ENCODE peak calls at places on chromosomes 2 and 18, in ten cellular contexts. One of them, this sample, is unnamed.

GRCh38 chr2:9336209-9336533 is 87.2 kb downstream of the ITGB1BP1 start:
- DNase-seq in cardiac fibroblast: peak; percentile 40
- DNase-seq in pancreas: no peak
- DNase-seq in activated T-cell treated with anti-CD3 and anti-CD28 coated beads, Interleukin-2, amount 50 U/mL, for 24 hours: no peak
- DNase-seq in GDM1: no peak
- DNase-seq in naive thymus-derived CD8-positive, alpha-beta T cell: no peak
- DNase-seq in prostate gland: no peak
- DNase-seq in stimulated activated CD8-positive, alpha-beta memory T cell treated with anti-CD3 and anti-CD28 coated beads, Interleukin-2, amount 100 ng/mL, for 1 hour: no peak
- DNase-seq in cortex of kidney: no peak
- DNase-seq in WTC11: no peak
- DNase-seq in this sample: peak; percentile 36

GRCh38 chr2:22355816-22356433 is 1029.1 kb upstream of the KLHL29 start:
- DNase-seq in cortex of kidney: no peak
- DNase-seq in naive thymus-derived CD8-positive, alpha-beta T cell: peak; percentile 18
- DNase-seq in stimulated activated CD8-positive, alpha-beta memory T cell treated with anti-CD3 and anti-CD28 coated beads, Interleukin-2, amount 100 ng/mL, for 1 hour: peak; percentile 9
- DNase-seq in WTC11: peak; percentile 86
- DNase-seq in pancreas: peak; percentile 63
- DNase-seq in cardiac fibroblast: peak; percentile 25
- DNase-seq in activated T-cell treated with anti-CD3 and anti-CD28 coated beads, Interleukin-2, amount 50 U/mL, for 24 hours: peak; percentile 41
- DNase-seq in GDM1: no peak
- DNase-seq in prostate gland: peak; percentile 55
- DNase-seq in this sample: peak; percentile 74

GRCh38 chr2:61220768-61221167 is 58.8 kb downstream of the C2orf74 start:
- DNase-seq in activated T-cell treated with anti-CD3 and anti-CD28 coated beads, Interleukin-2, amount 50 U/mL, for 24 hours: no peak
- DNase-seq in WTC11: no peak
- DNase-seq in pancreas: no peak
- DNase-seq in prostate gland: no peak
- DNase-seq in naive thymus-derived CD8-positive, alpha-beta T cell: no peak
- DNase-seq in cortex of kidney: no peak
- DNase-seq in cardiac fibroblast: peak; percentile 80
- DNase-seq in stimulated activated CD8-positive, alpha-beta memory T cell treated with anti-CD3 and anti-CD28 coated beads, Interleukin-2, amount 100 ng/mL, for 1 hour: no peak
- DNase-seq in GDM1: no peak
- DNase-seq in this sample: no peak

GRCh38 chr2:69113627-69114026 is 100.6 kb downstream of the ANTXR1 start:
- DNase-seq in naive thymus-derived CD8-positive, alpha-beta T cell: no peak
- DNase-seq in cardiac fibroblast: peak; percentile 36
- DNase-seq in prostate gland: no peak
- DNase-seq in stimulated activated CD8-positive, alpha-beta memory T cell treated with anti-CD3 and anti-CD28 coated beads, Interleukin-2, amount 100 ng/mL, for 1 hour: no peak
- DNase-seq in pancreas: no peak
- DNase-seq in activated T-cell treated with anti-CD3 and anti-CD28 coated beads, Interleukin-2, amount 50 U/mL, for 24 hours: no peak
- DNase-seq in cortex of kidney: no peak
- DNase-seq in GDM1: no peak
- DNase-seq in WTC11: no peak
- DNase-seq in this sample: no peak

GRCh38 chr2:3222636-3223035 is 155.0 kb downstream of the EIPR1 start:
- DNase-seq in cortex of kidney: no peak
- DNase-seq in stimulated activated CD8-positive, alpha-beta memory T cell treated with anti-CD3 and anti-CD28 coated beads, Interleukin-2, amount 100 ng/mL, for 1 hour: no peak
- DNase-seq in activated T-cell treated with anti-CD3 and anti-CD28 coated beads, Interleukin-2, amount 50 U/mL, for 24 hours: peak; percentile 69
- DNase-seq in naive thymus-derived CD8-positive, alpha-beta T cell: no peak
- DNase-seq in pancreas: no peak
- DNase-seq in prostate gland: no peak
- DNase-seq in cardiac fibroblast: no peak
- DNase-seq in WTC11: no peak
- DNase-seq in GDM1: no peak
- DNase-seq in this sample: no peak

GRCh38 chr2:234444888-234445287 is 52.0 kb downstream of the ARL4C start:
- DNase-seq in cortex of kidney: no peak
- DNase-seq in naive thymus-derived CD8-positive, alpha-beta T cell: no peak
- DNase-seq in pancreas: no peak
- DNase-seq in stimulated activated CD8-positive, alpha-beta memory T cell treated with anti-CD3 and anti-CD28 coated beads, Interleukin-2, amount 100 ng/mL, for 1 hour: no peak
- DNase-seq in activated T-cell treated with anti-CD3 and anti-CD28 coated beads, Interleukin-2, amount 50 U/mL, for 24 hours: peak; percentile 74
- DNase-seq in cardiac fibroblast: peak; percentile 88
- DNase-seq in GDM1: peak; percentile 50
- DNase-seq in WTC11: no peak
- DNase-seq in prostate gland: no peak
- DNase-seq in this sample: no peak

GRCh38 chr2:134369220-134369902 is 115.5 kb downstream of the MGAT5 start:
- DNase-seq in activated T-cell treated with anti-CD3 and anti-CD28 coated beads, Interleukin-2, amount 50 U/mL, for 24 hours: no peak
- DNase-seq in GDM1: no peak
- DNase-seq in naive thymus-derived CD8-positive, alpha-beta T cell: no peak
- DNase-seq in cardiac fibroblast: no peak
- DNase-seq in cortex of kidney: no peak
- DNase-seq in prostate gland: no peak
- DNase-seq in stimulated activated CD8-positive, alpha-beta memory T cell treated with anti-CD3 and anti-CD28 coated beads, Interleukin-2, amount 100 ng/mL, for 1 hour: no peak
- DNase-seq in pancreas: no peak
- DNase-seq in WTC11: no peak
- DNase-seq in this sample: no peak

GRCh38 chr2:203928849-203929248 is 7.7 kb upstream of the ICOS start:
- DNase-seq in cardiac fibroblast: peak; percentile 31
- DNase-seq in prostate gland: no peak
- DNase-seq in cortex of kidney: no peak
- DNase-seq in naive thymus-derived CD8-positive, alpha-beta T cell: no peak
- DNase-seq in WTC11: no peak
- DNase-seq in GDM1: no peak
- DNase-seq in pancreas: no peak
- DNase-seq in stimulated activated CD8-positive, alpha-beta memory T cell treated with anti-CD3 and anti-CD28 coated beads, Interleukin-2, amount 100 ng/mL, for 1 hour: no peak
- DNase-seq in activated T-cell treated with anti-CD3 and anti-CD28 coated beads, Interleukin-2, amount 50 U/mL, for 24 hours: no peak
- DNase-seq in this sample: no peak

GRCh38 chr2:43840961-43841360 is 2.2 kb downstream of the ABCG8 start:
- DNase-seq in stimulated activated CD8-positive, alpha-beta memory T cell treated with anti-CD3 and anti-CD28 coated beads, Interleukin-2, amount 100 ng/mL, for 1 hour: no peak
- DNase-seq in prostate gland: no peak
- DNase-seq in cardiac fibroblast: no peak
- DNase-seq in naive thymus-derived CD8-positive, alpha-beta T cell: no peak
- DNase-seq in pancreas: no peak
- DNase-seq in WTC11: no peak
- DNase-seq in activated T-cell treated with anti-CD3 and anti-CD28 coated beads, Interleukin-2, amount 50 U/mL, for 24 hours: no peak
- DNase-seq in GDM1: no peak
- DNase-seq in cortex of kidney: no peak
- DNase-seq in this sample: no peak

GRCh38 chr2:16207611-16208010 is 267.3 kb downstream of the MYCN start:
- DNase-seq in naive thymus-derived CD8-positive, alpha-beta T cell: no peak
- DNase-seq in cortex of kidney: no peak
- DNase-seq in pancreas: no peak
- DNase-seq in WTC11: no peak
- DNase-seq in cardiac fibroblast: no peak
- DNase-seq in stimulated activated CD8-positive, alpha-beta memory T cell treated with anti-CD3 and anti-CD28 coated beads, Interleukin-2, amount 100 ng/mL, for 1 hour: no peak
- DNase-seq in activated T-cell treated with anti-CD3 and anti-CD28 coated beads, Interleukin-2, amount 50 U/mL, for 24 hours: no peak
- DNase-seq in prostate gland: no peak
- DNase-seq in GDM1: no peak
- DNase-seq in this sample: peak; percentile 96

GRCh38 chr2:105950521-105951389 is 206.0 kb downstream of the NCK2 start:
- DNase-seq in stimulated activated CD8-positive, alpha-beta memory T cell treated with anti-CD3 and anti-CD28 coated beads, Interleukin-2, amount 100 ng/mL, for 1 hour: no peak
- DNase-seq in WTC11: peak; percentile 25
- DNase-seq in GDM1: no peak
- DNase-seq in naive thymus-derived CD8-positive, alpha-beta T cell: no peak
- DNase-seq in cardiac fibroblast: peak; percentile 9
- DNase-seq in cortex of kidney: no peak
- DNase-seq in pancreas: no peak
- DNase-seq in activated T-cell treated with anti-CD3 and anti-CD28 coated beads, Interleukin-2, amount 50 U/mL, for 24 hours: no peak
- DNase-seq in prostate gland: no peak
- DNase-seq in this sample: no peak

GRCh38 chr2:147223553-147223952 is 621.3 kb upstream of the ACVR2A start:
- DNase-seq in GDM1: no peak
- DNase-seq in cortex of kidney: no peak
- DNase-seq in naive thymus-derived CD8-positive, alpha-beta T cell: no peak
- DNase-seq in stimulated activated CD8-positive, alpha-beta memory T cell treated with anti-CD3 and anti-CD28 coated beads, Interleukin-2, amount 100 ng/mL, for 1 hour: no peak
- DNase-seq in activated T-cell treated with anti-CD3 and anti-CD28 coated beads, Interleukin-2, amount 50 U/mL, for 24 hours: no peak
- DNase-seq in prostate gland: no peak
- DNase-seq in pancreas: no peak
- DNase-seq in cardiac fibroblast: no peak
- DNase-seq in WTC11: no peak
- DNase-seq in this sample: no peak

GRCh38 chr2:70603066-70603465 is 49.4 kb upstream of the TGFA start:
- DNase-seq in naive thymus-derived CD8-positive, alpha-beta T cell: no peak
- DNase-seq in pancreas: no peak
- DNase-seq in WTC11: no peak
- DNase-seq in GDM1: no peak
- DNase-seq in cardiac fibroblast: no peak
- DNase-seq in stimulated activated CD8-positive, alpha-beta memory T cell treated with anti-CD3 and anti-CD28 coated beads, Interleukin-2, amount 100 ng/mL, for 1 hour: no peak
- DNase-seq in cortex of kidney: no peak
- DNase-seq in prostate gland: no peak
- DNase-seq in activated T-cell treated with anti-CD3 and anti-CD28 coated beads, Interleukin-2, amount 50 U/mL, for 24 hours: no peak
- DNase-seq in this sample: no peak

GRCh38 chr2:174603280-174603679 is 5.7 kb upstream of the WIPF1 start:
- DNase-seq in cardiac fibroblast: peak; percentile 82
- DNase-seq in activated T-cell treated with anti-CD3 and anti-CD28 coated beads, Interleukin-2, amount 50 U/mL, for 24 hours: no peak
- DNase-seq in WTC11: peak; percentile 28
- DNase-seq in pancreas: peak; percentile 31
- DNase-seq in stimulated activated CD8-positive, alpha-beta memory T cell treated with anti-CD3 and anti-CD28 coated beads, Interleukin-2, amount 100 ng/mL, for 1 hour: no peak
- DNase-seq in GDM1: peak; percentile 58
- DNase-seq in prostate gland: peak; percentile 55
- DNase-seq in naive thymus-derived CD8-positive, alpha-beta T cell: peak; percentile 13
- DNase-seq in cortex of kidney: no peak
- DNase-seq in this sample: peak; percentile 40

GRCh38 chr2:121532347-121532766 is 1.7 kb downstream of the RNU4ATAC start:
- DNase-seq in GDM1: no peak
- DNase-seq in cortex of kidney: no peak
- DNase-seq in WTC11: no peak
- DNase-seq in activated T-cell treated with anti-CD3 and anti-CD28 coated beads, Interleukin-2, amount 50 U/mL, for 24 hours: no peak
- DNase-seq in pancreas: no peak
- DNase-seq in naive thymus-derived CD8-positive, alpha-beta T cell: no peak
- DNase-seq in cardiac fibroblast: peak; percentile 70
- DNase-seq in prostate gland: no peak
- DNase-seq in stimulated activated CD8-positive, alpha-beta memory T cell treated with anti-CD3 and anti-CD28 coated beads, Interleukin-2, amount 100 ng/mL, for 1 hour: no peak
- DNase-seq in this sample: no peak

GRCh38 chr2:232386740-232387450 is 8.3 kb downstream of the ALPP start:
- DNase-seq in prostate gland: no peak
- DNase-seq in GDM1: no peak
- DNase-seq in stimulated activated CD8-positive, alpha-beta memory T cell treated with anti-CD3 and anti-CD28 coated beads, Interleukin-2, amount 100 ng/mL, for 1 hour: no peak
- DNase-seq in activated T-cell treated with anti-CD3 and anti-CD28 coated beads, Interleukin-2, amount 50 U/mL, for 24 hours: no peak
- DNase-seq in WTC11: peak; percentile 54
- DNase-seq in cortex of kidney: no peak
- DNase-seq in pancreas: no peak
- DNase-seq in cardiac fibroblast: peak; percentile 15
- DNase-seq in naive thymus-derived CD8-positive, alpha-beta T cell: no peak
- DNase-seq in this sample: no peak

GRCh38 chr18:74229005-74229404 is 62.8 kb downstream of the CYB5A start:
- DNase-seq in WTC11: no peak
- DNase-seq in prostate gland: no peak
- DNase-seq in cortex of kidney: no peak
- DNase-seq in cardiac fibroblast: no peak
- DNase-seq in naive thymus-derived CD8-positive, alpha-beta T cell: no peak
- DNase-seq in stimulated activated CD8-positive, alpha-beta memory T cell treated with anti-CD3 and anti-CD28 coated beads, Interleukin-2, amount 100 ng/mL, for 1 hour: no peak
- DNase-seq in GDM1: no peak
- DNase-seq in activated T-cell treated with anti-CD3 and anti-CD28 coated beads, Interleukin-2, amount 50 U/mL, for 24 hours: no peak
- DNase-seq in pancreas: no peak
- DNase-seq in this sample: no peak

GRCh38 chr2:239027431-239028252 is 179.8 kb downstream of the TWIST2 start:
- DNase-seq in pancreas: no peak
- DNase-seq in activated T-cell treated with anti-CD3 and anti-CD28 coated beads, Interleukin-2, amount 50 U/mL, for 24 hours: no peak
- DNase-seq in GDM1: no peak
- DNase-seq in naive thymus-derived CD8-positive, alpha-beta T cell: no peak
- DNase-seq in prostate gland: no peak
- DNase-seq in stimulated activated CD8-positive, alpha-beta memory T cell treated with anti-CD3 and anti-CD28 coated beads, Interleukin-2, amount 100 ng/mL, for 1 hour: no peak
- DNase-seq in cortex of kidney: no peak
- DNase-seq in cardiac fibroblast: no peak
- DNase-seq in WTC11: no peak
- DNase-seq in this sample: no peak

GRCh38 chr18:49690307-49690706 is 123.0 kb downstream of the ACAA2 start:
- DNase-seq in activated T-cell treated with anti-CD3 and anti-CD28 coated beads, Interleukin-2, amount 50 U/mL, for 24 hours: no peak
- DNase-seq in stimulated activated CD8-positive, alpha-beta memory T cell treated with anti-CD3 and anti-CD28 coated beads, Interleukin-2, amount 100 ng/mL, for 1 hour: no peak
- DNase-seq in WTC11: no peak
- DNase-seq in GDM1: no peak
- DNase-seq in pancreas: no peak
- DNase-seq in prostate gland: no peak
- DNase-seq in cortex of kidney: no peak
- DNase-seq in cardiac fibroblast: peak; percentile 98
- DNase-seq in naive thymus-derived CD8-positive, alpha-beta T cell: no peak
- DNase-seq in this sample: no peak

GRCh38 chr2:165163771-165164170 is 40.1 kb downstream of the SCN3A start:
- DNase-seq in naive thymus-derived CD8-positive, alpha-beta T cell: no peak
- DNase-seq in GDM1: no peak
- DNase-seq in prostate gland: no peak
- DNase-seq in stimulated activated CD8-positive, alpha-beta memory T cell treated with anti-CD3 and anti-CD28 coated beads, Interleukin-2, amount 100 ng/mL, for 1 hour: no peak
- DNase-seq in cortex of kidney: no peak
- DNase-seq in pancreas: no peak
- DNase-seq in cardiac fibroblast: peak; percentile 77
- DNase-seq in activated T-cell treated with anti-CD3 and anti-CD28 coated beads, Interleukin-2, amount 50 U/mL, for 24 hours: no peak
- DNase-seq in WTC11: no peak
- DNase-seq in this sample: no peak

GRCh38 chr2:43467889-43468288 is 127.9 kb downstream of the THADA start:
- DNase-seq in stimulated activated CD8-positive, alpha-beta memory T cell treated with anti-CD3 and anti-CD28 coated beads, Interleukin-2, amount 100 ng/mL, for 1 hour: no peak
- DNase-seq in WTC11: no peak
- DNase-seq in cardiac fibroblast: peak; percentile 73
- DNase-seq in cortex of kidney: no peak
- DNase-seq in pancreas: no peak
- DNase-seq in activated T-cell treated with anti-CD3 and anti-CD28 coated beads, Interleukin-2, amount 50 U/mL, for 24 hours: no peak
- DNase-seq in prostate gland: no peak
- DNase-seq in GDM1: no peak
- DNase-seq in naive thymus-derived CD8-positive, alpha-beta T cell: no peak
- DNase-seq in this sample: no peak

GRCh38 chr2:72082021-72082739 is 65.5 kb downstream of the CYP26B1 start:
- DNase-seq in naive thymus-derived CD8-positive, alpha-beta T cell: no peak
- DNase-seq in cortex of kidney: no peak
- DNase-seq in WTC11: no peak
- DNase-seq in pancreas: no peak
- DNase-seq in prostate gland: no peak
- DNase-seq in stimulated activated CD8-positive, alpha-beta memory T cell treated with anti-CD3 and anti-CD28 coated beads, Interleukin-2, amount 100 ng/mL, for 1 hour: no peak
- DNase-seq in GDM1: no peak
- DNase-seq in activated T-cell treated with anti-CD3 and anti-CD28 coated beads, Interleukin-2, amount 50 U/mL, for 24 hours: no peak
- DNase-seq in cardiac fibroblast: peak; percentile 49
- DNase-seq in this sample: no peak

GRCh38 chr2:173803344-173803893 is 161.8 kb downstream of the SP3 start:
- DNase-seq in prostate gland: no peak
- DNase-seq in cardiac fibroblast: no peak
- DNase-seq in naive thymus-derived CD8-positive, alpha-beta T cell: no peak
- DNase-seq in cortex of kidney: no peak
- DNase-seq in WTC11: no peak
- DNase-seq in pancreas: no peak
- DNase-seq in GDM1: no peak
- DNase-seq in activated T-cell treated with anti-CD3 and anti-CD28 coated beads, Interleukin-2, amount 50 U/mL, for 24 hours: no peak
- DNase-seq in stimulated activated CD8-positive, alpha-beta memory T cell treated with anti-CD3 and anti-CD28 coated beads, Interleukin-2, amount 100 ng/mL, for 1 hour: no peak
- DNase-seq in this sample: no peak

GRCh38 chr2:14514001-14514400 is 118.5 kb upstream of the LRATD1 start:
- DNase-seq in GDM1: no peak
- DNase-seq in naive thymus-derived CD8-positive, alpha-beta T cell: no peak
- DNase-seq in activated T-cell treated with anti-CD3 and anti-CD28 coated beads, Interleukin-2, amount 50 U/mL, for 24 hours: no peak
- DNase-seq in stimulated activated CD8-positive, alpha-beta memory T cell treated with anti-CD3 and anti-CD28 coated beads, Interleukin-2, amount 100 ng/mL, for 1 hour: no peak
- DNase-seq in cardiac fibroblast: no peak
- DNase-seq in pancreas: no peak
- DNase-seq in WTC11: no peak
- DNase-seq in cortex of kidney: no peak
- DNase-seq in prostate gland: no peak
- DNase-seq in this sample: no peak

GRCh38 chr18:26268454-26268853 is 42.2 kb downstream of the TAF4B start:
- DNase-seq in cortex of kidney: no peak
- DNase-seq in WTC11: no peak
- DNase-seq in pancreas: no peak
- DNase-seq in GDM1: no peak
- DNase-seq in stimulated activated CD8-positive, alpha-beta memory T cell treated with anti-CD3 and anti-CD28 coated beads, Interleukin-2, amount 100 ng/mL, for 1 hour: no peak
- DNase-seq in prostate gland: no peak
- DNase-seq in cardiac fibroblast: no peak
- DNase-seq in naive thymus-derived CD8-positive, alpha-beta T cell: no peak
- DNase-seq in activated T-cell treated with anti-CD3 and anti-CD28 coated beads, Interleukin-2, amount 50 U/mL, for 24 hours: no peak
- DNase-seq in this sample: no peak

GRCh38 chr2:109701362-109701761 is 87.2 kb downstream of the SOWAHC start:
- DNase-seq in GDM1: no peak
- DNase-seq in activated T-cell treated with anti-CD3 and anti-CD28 coated beads, Interleukin-2, amount 50 U/mL, for 24 hours: no peak
- DNase-seq in stimulated activated CD8-positive, alpha-beta memory T cell treated with anti-CD3 and anti-CD28 coated beads, Interleukin-2, amount 100 ng/mL, for 1 hour: no peak
- DNase-seq in cardiac fibroblast: no peak
- DNase-seq in cortex of kidney: no peak
- DNase-seq in WTC11: no peak
- DNase-seq in pancreas: no peak
- DNase-seq in prostate gland: no peak
- DNase-seq in naive thymus-derived CD8-positive, alpha-beta T cell: no peak
- DNase-seq in this sample: no peak

GRCh38 chr2:29130295-29130694 is 15.1 kb downstream of the CLIP4 start:
- DNase-seq in activated T-cell treated with anti-CD3 and anti-CD28 coated beads, Interleukin-2, amount 50 U/mL, for 24 hours: no peak
- DNase-seq in cardiac fibroblast: peak; percentile 89
- DNase-seq in GDM1: no peak
- DNase-seq in pancreas: no peak
- DNase-seq in naive thymus-derived CD8-positive, alpha-beta T cell: no peak
- DNase-seq in WTC11: no peak
- DNase-seq in stimulated activated CD8-positive, alpha-beta memory T cell treated with anti-CD3 and anti-CD28 coated beads, Interleukin-2, amount 100 ng/mL, for 1 hour: no peak
- DNase-seq in prostate gland: no peak
- DNase-seq in cortex of kidney: no peak
- DNase-seq in this sample: no peak

GRCh38 chr2:143808166-143808565 is 678.9 kb downstream of the ARHGAP15 start:
- DNase-seq in naive thymus-derived CD8-positive, alpha-beta T cell: no peak
- DNase-seq in WTC11: no peak
- DNase-seq in stimulated activated CD8-positive, alpha-beta memory T cell treated with anti-CD3 and anti-CD28 coated beads, Interleukin-2, amount 100 ng/mL, for 1 hour: no peak
- DNase-seq in cortex of kidney: no peak
- DNase-seq in cardiac fibroblast: no peak
- DNase-seq in activated T-cell treated with anti-CD3 and anti-CD28 coated beads, Interleukin-2, amount 50 U/mL, for 24 hours: no peak
- DNase-seq in pancreas: no peak
- DNase-seq in prostate gland: no peak
- DNase-seq in GDM1: no peak
- DNase-seq in this sample: no peak

This sample was measured in BE2C.